ENCODE peak calls at places on chromosome 14, in four cellular contexts. B is K562, J is GM12878, K is A549. P is an unnamed sample.

GRCh38 chr14:78135450-78135891 is 34.7 kb upstream of the NRXN3 start:
- DNase-seq in B (peak), J (no peak), K (peak), P (no peak)

GRCh38 chr14:32224731-32225377 is 21.8 kb upstream of the RNU6-8 start:
- DNase-seq in B (peak), J (no peak), K (peak), P (peak)

GRCh38 chr14:30656190-30656632 is 34.1 kb downstream of the SCFD1 start:
- DNase-seq in B (peak), J (peak), K (peak), P (peak)

GRCh38 chr14:94001501-94002396 is 4.6 kb downstream of the CCDC197 start:
- DNase-seq in B (peak), J (no peak), K (peak), P (peak)

GRCh38 chr14:78598046-78598652 is 428.0 kb downstream of the NRXN3 start:
- DNase-seq in B (peak), J (no peak), K (peak), P (peak)

GRCh38 chr14:71344506-71344905 is 437.2 kb downstream of the PCNX1 start:
- DNase-seq in B (no peak), J (no peak), K (no peak), P (no peak)

GRCh38 chr14:40098468-40098867 is 666.2 kb upstream of the FBXO33 start:
- DNase-seq in B (no peak), J (no peak), K (no peak), P (no peak)

GRCh38 chr14:45201908-45202307 is 51.1 kb downstream of the MIS18BP1 start:
- DNase-seq in B (peak), J (no peak), K (peak), P (no peak)

GRCh38 chr14:22579881-22580280 is 9.1 kb downstream of the DAD1 start:
- DNase-seq in B (no peak), J (no peak), K (no peak), P (no peak)

GRCh38 chr14:79363291-79363690 is 848.0 kb downstream of the DIO2 start:
- DNase-seq in B (no peak), J (no peak), K (no peak), P (no peak)

GRCh38 chr14:32666310-32666709 is 272.4 kb upstream of the NPAS3 start:
- DNase-seq in B (no peak), J (no peak), K (no peak), P (no peak)

GRCh38 chr14:32698831-32699230 is 239.8 kb upstream of the NPAS3 start:
- DNase-seq in B (no peak), J (no peak), K (no peak), P (peak)

GRCh38 chr14:57136669-57137068 is 132.0 kb downstream of the EXOC5 start:
- DNase-seq in B (no peak), J (no peak), K (no peak), P (no peak)
- TF ChIP-seq ELK1 in B (no peak), J (no peak), K (no peak), P (no peak)

DNA sequence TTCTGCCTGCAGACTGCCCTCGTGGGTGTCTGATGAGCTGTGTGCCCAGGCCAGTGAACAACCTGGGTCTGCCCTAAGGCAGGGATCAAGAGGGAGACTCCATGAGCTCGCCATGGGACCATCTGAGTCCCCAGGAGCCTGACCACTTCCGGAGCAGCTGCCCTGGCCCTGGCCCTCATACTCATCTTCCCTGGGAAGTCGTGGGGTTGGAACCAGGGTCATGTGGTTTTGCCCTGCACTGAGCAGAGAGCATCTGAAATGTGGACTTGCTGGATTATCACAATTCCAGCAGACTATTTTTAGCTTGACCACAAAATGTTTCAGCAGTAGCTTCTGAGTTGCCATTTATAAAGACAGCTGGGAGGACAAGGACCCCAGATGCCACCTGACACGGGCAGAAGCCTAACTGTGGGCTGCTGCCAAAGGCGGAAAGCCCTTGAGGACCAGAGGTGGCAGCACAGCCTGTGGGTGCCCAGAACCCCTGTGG is 6.7 kb downstream of the BTBD6 start:
- DNase-seq in B (no peak), J (no peak), K (no peak), P (peak)
- TF ChIP-seq ELK1 in B (no peak), J (no peak), K (no peak), P (no peak)

DNA sequence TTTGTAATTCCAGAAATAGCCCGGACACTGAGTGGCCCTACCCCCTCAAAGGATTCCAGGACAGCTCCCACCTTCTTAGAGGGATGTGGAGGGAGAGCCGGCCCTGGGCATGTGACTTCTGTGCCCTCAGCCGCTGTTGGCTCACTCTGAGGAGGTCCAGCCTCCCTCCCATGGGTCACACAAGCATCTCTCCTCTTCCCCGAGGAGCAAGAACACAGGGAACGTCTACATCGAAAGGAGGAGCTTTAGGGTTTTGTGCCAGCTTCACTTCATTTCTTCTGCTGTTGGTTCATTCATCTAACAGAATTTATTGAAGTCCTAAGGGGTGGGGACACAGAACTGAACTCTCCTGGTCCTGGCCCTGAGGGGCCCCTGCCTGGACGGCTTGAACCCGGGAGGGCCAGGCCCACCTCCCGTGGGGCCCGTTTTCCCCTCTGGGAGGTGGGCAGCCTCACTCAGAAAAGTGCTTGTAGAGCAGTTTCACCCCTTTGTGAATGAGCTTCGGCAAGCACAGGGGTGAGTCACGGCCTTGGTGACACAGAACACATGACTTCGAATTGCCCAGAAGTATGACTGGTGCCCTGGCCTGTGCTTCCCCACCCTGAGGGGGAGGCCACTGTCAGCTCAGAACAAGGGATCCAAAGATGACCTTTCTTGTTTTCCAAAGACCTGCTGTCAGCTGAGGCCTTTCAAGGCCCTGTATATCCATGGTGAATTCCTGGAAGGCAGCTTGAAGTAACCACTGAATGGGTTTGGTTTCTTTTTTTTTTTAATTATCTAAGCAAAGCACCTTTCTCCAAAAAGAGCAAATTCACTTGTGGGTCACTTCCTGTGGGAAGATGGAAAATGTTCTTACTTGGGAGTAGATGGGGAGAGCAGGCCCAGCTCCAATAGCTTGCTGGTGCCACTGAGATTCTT is 39.2 kb downstream of the NFKBIA start:
- DNase-seq in B (peak), J (no peak), K (peak), P (peak)
- TF ChIP-seq ELK1 in B (no peak), J (no peak), K (no peak), P (no peak)

GRCh38 chr14:102646615-102647014 is 54.2 kb downstream of the RCOR1 start:
- DNase-seq in B (no peak), J (no peak), K (no peak), P (no peak)
- TF ChIP-seq ELK1 in B (no peak), J (no peak), K (no peak), P (no peak)

DNA sequence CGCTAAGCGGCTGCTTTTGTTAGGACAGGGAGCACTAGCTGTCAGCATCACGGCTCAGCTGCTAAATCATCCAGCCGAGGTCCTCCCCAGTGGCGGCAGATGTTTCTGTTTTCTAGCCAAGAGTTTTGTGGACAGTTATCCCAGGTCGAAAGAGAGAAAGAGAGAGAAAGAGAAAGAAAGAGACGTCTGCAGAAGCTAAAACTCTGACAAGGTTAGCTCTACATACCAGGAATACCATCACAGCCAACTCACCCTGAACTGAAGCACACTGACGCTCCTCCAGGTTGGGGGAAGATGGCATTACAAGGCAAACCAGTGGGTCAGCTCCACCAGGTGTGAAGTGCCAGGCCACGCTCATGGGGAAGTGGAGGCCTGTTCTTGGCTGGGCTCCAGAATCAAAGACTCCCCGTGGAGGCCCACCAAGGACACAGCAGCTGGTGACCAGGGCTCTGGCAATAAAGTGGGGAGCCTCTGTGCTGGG is 64.9 kb upstream of the DICER1 start:
- DNase-seq in B (no peak), J (no peak), K (no peak), P (peak)
- TF ChIP-seq ELK1 in B (no peak), J (no peak), K (no peak), P (no peak)

DNA sequence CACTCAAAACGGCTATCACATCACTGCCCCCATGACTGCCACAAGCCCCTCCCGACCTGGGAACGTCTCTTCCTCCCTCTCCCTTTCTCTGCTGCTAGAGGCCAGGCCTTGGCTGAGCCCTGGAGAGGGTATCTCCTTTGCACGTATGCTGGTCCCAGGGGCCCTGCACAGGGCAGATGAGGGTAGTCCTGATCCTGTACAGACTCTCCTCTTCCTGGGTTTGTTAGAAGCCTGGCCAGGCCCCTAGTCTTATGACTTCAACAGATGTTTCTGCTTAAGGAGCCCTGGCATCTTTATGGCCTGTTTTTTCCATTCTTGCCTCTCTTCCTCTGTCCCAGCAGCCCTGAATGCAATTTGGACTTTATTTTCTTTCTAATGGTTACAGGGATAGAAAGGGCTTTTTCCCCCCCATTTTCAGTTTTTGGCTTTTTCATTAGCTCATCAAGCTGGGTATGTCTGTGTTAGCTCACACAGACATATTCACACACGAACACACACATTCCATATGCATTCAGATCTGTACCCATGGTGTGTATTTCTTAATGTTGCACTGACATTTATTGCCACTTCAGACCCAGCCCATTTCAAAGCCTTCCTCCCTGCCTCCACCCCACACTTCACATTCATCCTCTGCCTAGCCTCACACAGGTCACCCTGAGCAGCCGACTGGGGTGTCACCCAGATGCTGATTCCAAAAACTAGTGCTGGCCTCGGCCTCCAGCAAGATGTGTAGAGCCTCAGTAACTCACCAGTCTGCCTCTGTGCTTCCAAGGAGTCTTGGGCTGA is 203.2 kb downstream of the ZFP36L1 start:
- DNase-seq in B (no peak), J (no peak), K (no peak), P (peak)
- TF ChIP-seq ELK1 in B (no peak), J (no peak), K (no peak), P (no peak)

P was measured in IMR-90.